ENCODE peak calls at places on chromosomes 4 and X, in six cellular contexts. H is GM12878, S is K562, M is A549, G is HepG2, Y is endothelial cell of umbilical vein. D is an unnamed sample.

GRCh38 chr4:1813915-1814314 is 20.8 kb downstream of the FGFR3 start:
- DNase-seq in H (no peak), S (peak; percentile 20), M (no peak), G (no peak), Y (no peak), D (no peak)

GRCh38 chr4:17817027-17817426 is 6.2 kb downstream of the NCAPG start:
- DNase-seq in H (peak; percentile 41), S (peak; percentile 14), M (peak; percentile 42), G (peak; percentile 29), Y (peak; percentile 75), D (peak; percentile 71)

GRCh38 chr4:152992027-152992426 is 55.9 kb downstream of the FHDC1 start:
- DNase-seq in H (no peak), S (no peak), M (no peak), G (no peak), Y (no peak), D (no peak)

GRCh38 chrX:73823473-73824004 is 260.5 kb downstream of the CHIC1 start:
- DNase-seq in H (no peak), S (no peak), M (no peak), G (no peak), Y (no peak), D (no peak)

GRCh38 chr4:23333946-23334878 is 555.6 kb downstream of the PPARGC1A start:
- DNase-seq in H (peak; percentile 39), S (peak; percentile 59), M (peak; percentile 28), G (no peak), Y (no peak), D (peak; percentile 98)

GRCh38 chr4:119543794-119544193 is 84.8 kb downstream of the PDE5A start:
- DNase-seq in H (no peak), S (no peak), M (no peak), G (no peak), Y (no peak), D (no peak)

GRCh38 chrX:2626750-2627149 is 64.3 kb upstream of the CD99 start:
- DNase-seq in H (no peak), S (no peak), M (no peak), G (no peak), Y (no peak), D (no peak)

GRCh38 chr4:38582445-38582844 is 81.6 kb upstream of the KLF3 start:
- DNase-seq in H (no peak), S (no peak), M (no peak), G (no peak), Y (no peak), D (no peak)

GRCh38 chrX:13845721-13846378 is 29.0 kb upstream of the GPM6B start:
- DNase-seq in H (no peak), S (no peak), M (no peak), G (no peak), Y (no peak), D (peak; percentile 12)

GRCh38 chr4:53193111-53193510 is 172.8 kb downstream of the SCFD2 start:
- DNase-seq in H (no peak), S (no peak), M (no peak), G (no peak), Y (no peak), D (no peak)

GRCh38 chr4:40827774-40828173 is 78.0 kb downstream of the NSUN7 start:
- DNase-seq in H (no peak), S (no peak), M (no peak), G (no peak), Y (no peak), D (no peak)

GRCh38 chr4:40564815-40565505 is 64.7 kb downstream of the RBM47 start:
- DNase-seq in H (no peak), S (no peak), M (no peak), G (no peak), Y (no peak), D (no peak)

GRCh38 chr4:38001927-38002326 is 41.7 kb downstream of the PTTG2 start:
- DNase-seq in H (no peak), S (no peak), M (no peak), G (no peak), Y (no peak), D (no peak)

GRCh38 chr4:118898684-118899138 is 10.1 kb downstream of the SYNPO2 start:
- DNase-seq in H (no peak), S (no peak), M (no peak), G (no peak), Y (no peak), D (no peak)

GRCh38 chr4:128521634-128522253 is 234.1 kb upstream of the PGRMC2 start:
- DNase-seq in H (no peak), S (no peak), M (peak; percentile 76), G (peak; percentile 7), Y (peak; percentile 95), D (no peak)

GRCh38 chr4:8607603-8608481 is 15.3 kb downstream of the CPZ start:
- DNase-seq in H (no peak), S (peak; percentile 42), M (no peak), G (no peak), Y (peak; percentile 11), D (peak; percentile 56)

GRCh38 chr4:53654300-53654758 is 63.0 kb upstream of the LNX1 start:
- DNase-seq in H (peak; percentile 58), S (no peak), M (no peak), G (no peak), Y (no peak), D (no peak)

GRCh38 chrX:121052122-121052521 is 4.7 kb downstream of the GLUD2 start:
- DNase-seq in H (no peak), S (no peak), M (peak; percentile 13), G (peak; percentile 11), Y (no peak), D (no peak)

GRCh38 chr4:102163404-102164140 is 181.7 kb downstream of the SLC39A8 start:
- DNase-seq in H (no peak), S (peak; percentile 66), M (no peak), G (no peak), Y (no peak), D (no peak)

GRCh38 chr4:82517043-82517442 is 44.7 kb downstream of the TMEM150C start:
- DNase-seq in H (no peak), S (no peak), M (no peak), G (no peak), Y (peak; percentile 83), D (no peak)

GRCh38 chr4:41432889-41433288 is 105.1 kb upstream of the LIMCH1 start:
- DNase-seq in H (no peak), S (no peak), M (peak; percentile 57), G (no peak), Y (peak; percentile 42), D (no peak)

GRCh38 chrX:18594079-18594478 is 77.8 kb downstream of the RS1 start:
- DNase-seq in H (no peak), S (no peak), M (no peak), G (no peak), Y (no peak), D (no peak)

GRCh38 chrX:18596096-18596495 is 75.8 kb downstream of the RS1 start:
- DNase-seq in H (no peak), S (no peak), M (no peak), G (no peak), Y (no peak), D (no peak)

DNA sequence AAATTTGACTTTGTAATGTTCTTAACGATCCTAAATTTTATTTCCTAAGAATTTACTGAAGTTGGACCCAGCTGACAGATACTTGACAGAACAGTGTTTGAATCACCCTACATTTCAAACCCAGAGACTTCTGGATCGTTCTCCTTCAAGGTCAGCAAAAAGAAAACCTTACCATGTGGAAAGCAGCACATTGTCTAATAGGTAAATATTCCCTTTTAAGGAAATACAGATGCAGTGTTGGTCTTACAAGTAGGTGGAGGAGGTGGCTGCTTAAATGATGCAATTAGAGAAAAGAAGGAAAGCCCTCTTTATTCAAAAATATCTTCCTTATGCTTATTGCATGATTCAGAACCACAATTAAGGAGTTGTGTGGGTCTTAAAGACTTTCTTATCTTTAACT is 73.5 kb downstream of the RS1 start:
- DNase-seq in H (no peak), S (no peak), M (no peak), G (no peak), Y (no peak), D (no peak)
- TF ChIP-seq POLR2A in H (no peak), S (no peak), M (no peak), G (no peak), Y (no peak), D (no peak)

GRCh38 chrX:85052207-85052606 is 48.5 kb downstream of the APOOL start:
- DNase-seq in H (no peak), S (no peak), M (no peak), G (no peak), Y (peak; percentile 0), D (no peak)

GRCh38 chrX:85051627-85052026 is 48.0 kb downstream of the APOOL start:
- DNase-seq in H (no peak), S (no peak), M (no peak), G (no peak), Y (peak; percentile 1), D (no peak)

GRCh38 chrX:85052636-85053343 is 49.1 kb downstream of the APOOL start:
- DNase-seq in H (no peak), S (peak; percentile 2), M (peak; percentile 26), G (no peak), Y (peak; percentile 50), D (peak; percentile 6)
- TF ChIP-seq CTCF in H (peak; percentile 10), S (peak; percentile 41), M (peak; percentile 53), G (no peak), Y (no peak), D (no peak)

DNA sequence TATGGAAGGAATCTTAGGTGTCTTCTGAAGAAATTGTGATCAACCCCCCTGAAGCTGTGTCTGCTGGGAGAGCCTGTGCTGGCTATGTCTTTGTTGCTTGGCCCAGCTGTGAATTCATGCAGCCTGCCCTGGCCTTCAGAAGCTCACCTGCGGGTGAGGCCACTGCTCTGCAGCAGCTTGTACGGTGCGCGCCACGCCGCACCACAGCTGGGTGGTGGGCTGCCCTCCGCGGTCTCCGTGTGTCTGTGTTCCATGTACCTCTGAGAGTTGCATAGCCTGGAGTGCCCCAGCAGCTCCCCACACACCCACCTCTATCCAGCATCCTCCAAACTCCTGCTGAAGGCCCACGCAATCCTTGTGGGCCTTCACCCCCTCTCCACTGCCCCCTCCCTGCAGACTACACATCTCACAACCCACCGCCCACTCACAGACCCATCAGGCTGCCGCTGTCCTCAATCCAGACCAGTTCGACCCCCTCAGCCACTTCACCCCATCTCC is 65.6 kb downstream of the ENPP6 start:
- DNase-seq in H (no peak), S (no peak), M (no peak), G (no peak), Y (no peak), D (no peak)
- TF ChIP-seq MYC in H (no peak), S (no peak), M (no peak), G (no peak), Y (no peak), D (no peak)

GRCh38 chr4:141845901-141846300 is 209.5 kb downstream of the IL15 start:
- DNase-seq in H (no peak), S (no peak), M (no peak), G (no peak), Y (no peak), D (no peak)
- TF ChIP-seq POLR2A in H (no peak), S (no peak), M (no peak), G (no peak), Y (no peak), D (no peak)

DNA sequence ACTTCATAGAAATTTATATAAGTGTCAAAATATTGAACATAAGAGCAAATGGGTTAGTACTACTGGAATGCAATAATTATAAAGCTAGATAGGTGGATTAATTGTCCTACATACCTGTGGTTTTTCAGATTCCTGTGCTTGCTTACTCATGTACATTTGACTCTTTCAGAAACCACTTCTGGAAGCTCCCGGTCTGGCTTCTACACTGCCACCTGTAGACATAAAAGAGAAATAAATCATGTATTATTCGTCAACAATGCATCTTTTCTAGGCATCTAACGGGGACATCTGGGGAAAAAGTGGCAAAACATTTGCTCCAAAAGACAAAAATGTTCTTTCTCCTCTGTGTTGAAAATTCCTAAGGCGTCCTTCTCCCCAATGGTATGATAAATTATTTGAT is 648.6 kb upstream of the DIPK2B start:
- DNase-seq in H (no peak), S (peak; percentile 4), M (peak; percentile 76), G (peak; percentile 61), Y (peak; percentile 57), D (peak; percentile 64)
- TF ChIP-seq CTCF in H (peak; percentile 21), S (peak; percentile 30), M (peak; percentile 51), G (peak; percentile 42), Y (peak; percentile 6), D (peak; percentile 29)

D was measured in NB4.